ENCODE peak calls at places on chromosome 17, in seven cellular contexts. One of them, this sample, is unnamed.
A peak's percentile ranks its signal among the peaks of the same experiment; 100 is the strongest.

GRCh38 chr17:38724337-38724988 is 5.7 kb upstream of the CISD3 start:
- DNase-seq in ACHN: no peak
- DNase-seq in stimulated activated CD8-positive, alpha-beta memory T cell treated with anti-CD3 and anti-CD28 coated beads, Interleukin-4, amount 100 ng/mL, for 24 hours: no peak
- DNase-seq in KG1: no peak
- DNase-seq in NCI-H1092: peak; percentile 81
- DNase-seq in BJ: no peak
- DNase-seq in AG04449: no peak
- DNase-seq in this sample: no peak

GRCh38 chr17:77526259-77526711 is 385.5 kb downstream of the SEC14L1 start:
- DNase-seq in ACHN: no peak
- DNase-seq in stimulated activated CD8-positive, alpha-beta memory T cell treated with anti-CD3 and anti-CD28 coated beads, Interleukin-4, amount 100 ng/mL, for 24 hours: no peak
- DNase-seq in KG1: no peak
- DNase-seq in NCI-H1092: no peak
- DNase-seq in BJ: no peak
- DNase-seq in AG04449: no peak
- DNase-seq in this sample: no peak

GRCh38 chr17:40251576-40251975 is 32.5 kb downstream of the WIPF2 start:
- DNase-seq in ACHN: peak; percentile 55
- DNase-seq in stimulated activated CD8-positive, alpha-beta memory T cell treated with anti-CD3 and anti-CD28 coated beads, Interleukin-4, amount 100 ng/mL, for 24 hours: no peak
- DNase-seq in KG1: no peak
- DNase-seq in NCI-H1092: no peak
- DNase-seq in BJ: peak; percentile 92
- DNase-seq in AG04449: peak; percentile 16
- DNase-seq in this sample: peak; percentile 74

GRCh38 chr17:15782809-15783208 is 50.7 kb downstream of the TBC1D26 start:
- DNase-seq in ACHN: no peak
- DNase-seq in stimulated activated CD8-positive, alpha-beta memory T cell treated with anti-CD3 and anti-CD28 coated beads, Interleukin-4, amount 100 ng/mL, for 24 hours: no peak
- DNase-seq in KG1: no peak
- DNase-seq in NCI-H1092: peak; percentile 1
- DNase-seq in BJ: no peak
- DNase-seq in AG04449: no peak
- DNase-seq in this sample: no peak

GRCh38 chr17:6753006-6753445 is 2.8 kb upstream of the XAF1 start:
- DNase-seq in ACHN: no peak
- DNase-seq in stimulated activated CD8-positive, alpha-beta memory T cell treated with anti-CD3 and anti-CD28 coated beads, Interleukin-4, amount 100 ng/mL, for 24 hours: peak; percentile 15
- DNase-seq in KG1: peak; percentile 14
- DNase-seq in NCI-H1092: no peak
- DNase-seq in BJ: peak; percentile 68
- DNase-seq in AG04449: peak; percentile 71
- DNase-seq in this sample: no peak

GRCh38 chr17:70563301-70563820 is 394.0 kb downstream of the KCNJ2 start:
- DNase-seq in ACHN: peak; percentile 1
- DNase-seq in stimulated activated CD8-positive, alpha-beta memory T cell treated with anti-CD3 and anti-CD28 coated beads, Interleukin-4, amount 100 ng/mL, for 24 hours: no peak
- DNase-seq in KG1: no peak
- DNase-seq in NCI-H1092: peak; percentile 91
- DNase-seq in BJ: no peak
- DNase-seq in AG04449: no peak
- DNase-seq in this sample: no peak

GRCh38 chr17:79000396-79001189 is 9.0 kb downstream of the CANT1 start:
- DNase-seq in ACHN: no peak
- DNase-seq in stimulated activated CD8-positive, alpha-beta memory T cell treated with anti-CD3 and anti-CD28 coated beads, Interleukin-4, amount 100 ng/mL, for 24 hours: no peak
- DNase-seq in KG1: no peak
- DNase-seq in NCI-H1092: no peak
- DNase-seq in BJ: no peak
- DNase-seq in AG04449: no peak
- DNase-seq in this sample: no peak

GRCh38 chr17:73952498-73953205 is 250.8 kb upstream of the RPL38 start:
- DNase-seq in ACHN: no peak
- DNase-seq in stimulated activated CD8-positive, alpha-beta memory T cell treated with anti-CD3 and anti-CD28 coated beads, Interleukin-4, amount 100 ng/mL, for 24 hours: peak; percentile 28
- DNase-seq in KG1: no peak
- DNase-seq in NCI-H1092: peak; percentile 22
- DNase-seq in BJ: no peak
- DNase-seq in AG04449: no peak
- DNase-seq in this sample: no peak

GRCh38 chr17:58096892-58097291 is 13.7 kb downstream of the DYNLL2 start:
- DNase-seq in ACHN: peak; percentile 20
- DNase-seq in stimulated activated CD8-positive, alpha-beta memory T cell treated with anti-CD3 and anti-CD28 coated beads, Interleukin-4, amount 100 ng/mL, for 24 hours: no peak
- DNase-seq in KG1: no peak
- DNase-seq in NCI-H1092: no peak
- DNase-seq in BJ: no peak
- DNase-seq in AG04449: no peak
- DNase-seq in this sample: no peak

GRCh38 chr17:20916383-20916782 is 126.4 kb downstream of the USP22 start:
- DNase-seq in ACHN: no peak
- DNase-seq in stimulated activated CD8-positive, alpha-beta memory T cell treated with anti-CD3 and anti-CD28 coated beads, Interleukin-4, amount 100 ng/mL, for 24 hours: no peak
- DNase-seq in KG1: no peak
- DNase-seq in NCI-H1092: no peak
- DNase-seq in BJ: no peak
- DNase-seq in AG04449: no peak
- DNase-seq in this sample: no peak

GRCh38 chr17:81094744-81095607 is 60.0 kb downstream of the BAIAP2 start:
- DNase-seq in ACHN: peak; percentile 100
- DNase-seq in stimulated activated CD8-positive, alpha-beta memory T cell treated with anti-CD3 and anti-CD28 coated beads, Interleukin-4, amount 100 ng/mL, for 24 hours: peak; percentile 96
- DNase-seq in KG1: no peak
- DNase-seq in NCI-H1092: peak; percentile 78
- DNase-seq in BJ: peak; percentile 100
- DNase-seq in AG04449: peak; percentile 98
- DNase-seq in this sample: peak; percentile 13

GRCh38 chr17:75763613-75764416 is 1.2 kb downstream of the GALK1 start:
- DNase-seq in ACHN: no peak
- DNase-seq in stimulated activated CD8-positive, alpha-beta memory T cell treated with anti-CD3 and anti-CD28 coated beads, Interleukin-4, amount 100 ng/mL, for 24 hours: no peak
- DNase-seq in KG1: no peak
- DNase-seq in NCI-H1092: no peak
- DNase-seq in BJ: no peak
- DNase-seq in AG04449: no peak
- DNase-seq in this sample: no peak

GRCh38 chr17:11682646-11683045 is 84.4 kb downstream of the DNAH9 start:
- DNase-seq in ACHN: peak; percentile 8
- DNase-seq in stimulated activated CD8-positive, alpha-beta memory T cell treated with anti-CD3 and anti-CD28 coated beads, Interleukin-4, amount 100 ng/mL, for 24 hours: no peak
- DNase-seq in KG1: no peak
- DNase-seq in NCI-H1092: no peak
- DNase-seq in BJ: no peak
- DNase-seq in AG04449: no peak
- DNase-seq in this sample: no peak

GRCh38 chr17:15463363-15463762 is 4.1 kb downstream of the CDRT4 start:
- DNase-seq in ACHN: peak; percentile 23
- DNase-seq in stimulated activated CD8-positive, alpha-beta memory T cell treated with anti-CD3 and anti-CD28 coated beads, Interleukin-4, amount 100 ng/mL, for 24 hours: no peak
- DNase-seq in KG1: no peak
- DNase-seq in NCI-H1092: no peak
- DNase-seq in BJ: peak; percentile 74
- DNase-seq in AG04449: no peak
- DNase-seq in this sample: no peak

GRCh38 chr17:12618557-12618956 is 47.1 kb upstream of the MYOCD start:
- DNase-seq in ACHN: no peak
- DNase-seq in stimulated activated CD8-positive, alpha-beta memory T cell treated with anti-CD3 and anti-CD28 coated beads, Interleukin-4, amount 100 ng/mL, for 24 hours: no peak
- DNase-seq in KG1: no peak
- DNase-seq in NCI-H1092: no peak
- DNase-seq in BJ: no peak
- DNase-seq in AG04449: no peak
- DNase-seq in this sample: no peak

GRCh38 chr17:9676084-9676483 is 30.8 kb downstream of the USP43 start:
- DNase-seq in ACHN: peak; percentile 40
- DNase-seq in stimulated activated CD8-positive, alpha-beta memory T cell treated with anti-CD3 and anti-CD28 coated beads, Interleukin-4, amount 100 ng/mL, for 24 hours: no peak
- DNase-seq in KG1: no peak
- DNase-seq in NCI-H1092: no peak
- DNase-seq in BJ: no peak
- DNase-seq in AG04449: no peak
- DNase-seq in this sample: no peak

GRCh38 chr17:39822051-39822450 is 42.1 kb downstream of the IKZF3 start:
- DNase-seq in ACHN: no peak
- DNase-seq in stimulated activated CD8-positive, alpha-beta memory T cell treated with anti-CD3 and anti-CD28 coated beads, Interleukin-4, amount 100 ng/mL, for 24 hours: no peak
- DNase-seq in KG1: no peak
- DNase-seq in NCI-H1092: no peak
- DNase-seq in BJ: no peak
- DNase-seq in AG04449: no peak
- DNase-seq in this sample: no peak

GRCh38 chr17:38341035-38341721 is 2.6 kb downstream of the GPR179 start:
- DNase-seq in ACHN: peak; percentile 20
- DNase-seq in stimulated activated CD8-positive, alpha-beta memory T cell treated with anti-CD3 and anti-CD28 coated beads, Interleukin-4, amount 100 ng/mL, for 24 hours: no peak
- DNase-seq in KG1: no peak
- DNase-seq in NCI-H1092: peak; percentile 77
- DNase-seq in BJ: no peak
- DNase-seq in AG04449: no peak
- DNase-seq in this sample: no peak

GRCh38 chr17:41065829-41066624 is at the start of gene KRTAP2-4:
- DNase-seq in ACHN: peak; percentile 82
- DNase-seq in stimulated activated CD8-positive, alpha-beta memory T cell treated with anti-CD3 and anti-CD28 coated beads, Interleukin-4, amount 100 ng/mL, for 24 hours: no peak
- DNase-seq in KG1: no peak
- DNase-seq in NCI-H1092: no peak
- DNase-seq in BJ: peak; percentile 83
- DNase-seq in AG04449: peak; percentile 86
- DNase-seq in this sample: peak; percentile 68

GRCh38 chr17:59512844-59513383 is 52.5 kb upstream of the DHX40 start:
- DNase-seq in ACHN: no peak
- DNase-seq in stimulated activated CD8-positive, alpha-beta memory T cell treated with anti-CD3 and anti-CD28 coated beads, Interleukin-4, amount 100 ng/mL, for 24 hours: no peak
- DNase-seq in KG1: no peak
- DNase-seq in NCI-H1092: no peak
- DNase-seq in BJ: no peak
- DNase-seq in AG04449: no peak
- DNase-seq in this sample: no peak

GRCh38 chr17:67343237-67343636 is 23.1 kb downstream of the PSMD12 start:
- DNase-seq in ACHN: no peak
- DNase-seq in stimulated activated CD8-positive, alpha-beta memory T cell treated with anti-CD3 and anti-CD28 coated beads, Interleukin-4, amount 100 ng/mL, for 24 hours: no peak
- DNase-seq in KG1: no peak
- DNase-seq in NCI-H1092: no peak
- DNase-seq in BJ: no peak
- DNase-seq in AG04449: no peak
- DNase-seq in this sample: no peak

GRCh38 chr17:557371-557770 is 157.3 kb downstream of the VPS53 start:
- DNase-seq in ACHN: no peak
- DNase-seq in stimulated activated CD8-positive, alpha-beta memory T cell treated with anti-CD3 and anti-CD28 coated beads, Interleukin-4, amount 100 ng/mL, for 24 hours: no peak
- DNase-seq in KG1: no peak
- DNase-seq in NCI-H1092: no peak
- DNase-seq in BJ: no peak
- DNase-seq in AG04449: no peak
- DNase-seq in this sample: no peak

GRCh38 chr17:35546489-35546888 is 9.0 kb upstream of the SLFN12L start:
- DNase-seq in ACHN: no peak
- DNase-seq in stimulated activated CD8-positive, alpha-beta memory T cell treated with anti-CD3 and anti-CD28 coated beads, Interleukin-4, amount 100 ng/mL, for 24 hours: no peak
- DNase-seq in KG1: no peak
- DNase-seq in NCI-H1092: no peak
- DNase-seq in BJ: no peak
- DNase-seq in AG04449: no peak
- DNase-seq in this sample: no peak

GRCh38 chr17:14747576-14747940 is 446.7 kb downstream of the HS3ST3B1 start:
- DNase-seq in ACHN: no peak
- DNase-seq in stimulated activated CD8-positive, alpha-beta memory T cell treated with anti-CD3 and anti-CD28 coated beads, Interleukin-4, amount 100 ng/mL, for 24 hours: no peak
- DNase-seq in KG1: no peak
- DNase-seq in NCI-H1092: no peak
- DNase-seq in BJ: no peak
- DNase-seq in AG04449: no peak
- DNase-seq in this sample: no peak

GRCh38 chr17:29084476-29085148 is 41.7 kb downstream of the PIPOX start:
- DNase-seq in ACHN: no peak
- DNase-seq in stimulated activated CD8-positive, alpha-beta memory T cell treated with anti-CD3 and anti-CD28 coated beads, Interleukin-4, amount 100 ng/mL, for 24 hours: no peak
- DNase-seq in KG1: no peak
- DNase-seq in NCI-H1092: peak; percentile 94
- DNase-seq in BJ: no peak
- DNase-seq in AG04449: no peak
- DNase-seq in this sample: no peak

GRCh38 chr17:61218438-61218837 is 181.2 kb upstream of the TBX2 start:
- DNase-seq in ACHN: no peak
- DNase-seq in stimulated activated CD8-positive, alpha-beta memory T cell treated with anti-CD3 and anti-CD28 coated beads, Interleukin-4, amount 100 ng/mL, for 24 hours: no peak
- DNase-seq in KG1: no peak
- DNase-seq in NCI-H1092: no peak
- DNase-seq in BJ: peak; percentile 31
- DNase-seq in AG04449: peak; percentile 46
- DNase-seq in this sample: no peak

GRCh38 chr17:17849863-17850373 is 13.1 kb upstream of the SREBF1 start:
- DNase-seq in ACHN: peak; percentile 52
- DNase-seq in stimulated activated CD8-positive, alpha-beta memory T cell treated with anti-CD3 and anti-CD28 coated beads, Interleukin-4, amount 100 ng/mL, for 24 hours: peak; percentile 39
- DNase-seq in KG1: no peak
- DNase-seq in NCI-H1092: no peak
- DNase-seq in BJ: no peak
- DNase-seq in AG04449: no peak
- DNase-seq in this sample: no peak

GRCh38 chr17:8954339-8954738 is 11.2 kb downstream of the PIK3R5 start:
- DNase-seq in ACHN: no peak
- DNase-seq in stimulated activated CD8-positive, alpha-beta memory T cell treated with anti-CD3 and anti-CD28 coated beads, Interleukin-4, amount 100 ng/mL, for 24 hours: peak; percentile 66
- DNase-seq in KG1: peak; percentile 4
- DNase-seq in NCI-H1092: no peak
- DNase-seq in BJ: no peak
- DNase-seq in AG04449: no peak
- DNase-seq in this sample: no peak

GRCh38 chr17:62871291-62871690 is 63.2 kb upstream of the MARCHF10 start:
- DNase-seq in ACHN: no peak
- DNase-seq in stimulated activated CD8-positive, alpha-beta memory T cell treated with anti-CD3 and anti-CD28 coated beads, Interleukin-4, amount 100 ng/mL, for 24 hours: no peak
- DNase-seq in KG1: no peak
- DNase-seq in NCI-H1092: no peak
- DNase-seq in BJ: no peak
- DNase-seq in AG04449: no peak
- DNase-seq in this sample: no peak

GRCh38 chr17:44383363-44383762 is 6.1 kb downstream of the ITGA2B start:
- DNase-seq in ACHN: no peak
- DNase-seq in stimulated activated CD8-positive, alpha-beta memory T cell treated with anti-CD3 and anti-CD28 coated beads, Interleukin-4, amount 100 ng/mL, for 24 hours: no peak
- DNase-seq in KG1: no peak
- DNase-seq in NCI-H1092: no peak
- DNase-seq in BJ: no peak
- DNase-seq in AG04449: no peak
- DNase-seq in this sample: no peak

GRCh38 chr17:29444589-29444988 is 54.4 kb downstream of the TAOK1 start:
- DNase-seq in ACHN: no peak
- DNase-seq in stimulated activated CD8-positive, alpha-beta memory T cell treated with anti-CD3 and anti-CD28 coated beads, Interleukin-4, amount 100 ng/mL, for 24 hours: no peak
- DNase-seq in KG1: no peak
- DNase-seq in NCI-H1092: no peak
- DNase-seq in BJ: no peak
- DNase-seq in AG04449: peak; percentile 9
- DNase-seq in this sample: peak; percentile 44

GRCh38 chr17:73613947-73614655 is 30.1 kb downstream of the SDK2 start:
- DNase-seq in ACHN: no peak
- DNase-seq in stimulated activated CD8-positive, alpha-beta memory T cell treated with anti-CD3 and anti-CD28 coated beads, Interleukin-4, amount 100 ng/mL, for 24 hours: no peak
- DNase-seq in KG1: no peak
- DNase-seq in NCI-H1092: no peak
- DNase-seq in BJ: no peak
- DNase-seq in AG04449: no peak
- DNase-seq in this sample: no peak